ENCODE peak calls at places on chromosome 5, in five cellular contexts. Y is body of pancreas, Q is heart left ventricle, S is suprapubic skin, E is stomach. N is an unnamed sample.

GRCh38 chr5:5330723-5331530 is 91.5 kb upstream of the ICE1 start:
- DNase-seq in E (no peak), Q (no peak), S (no peak), Y (no peak), N (no peak)

GRCh38 chr5:135265497-135266300 is 133.3 kb downstream of the MACROH2A1 start:
- DNase-seq in Q (no peak), S (no peak), Y (no peak), E (no peak), N (no peak)

GRCh38 chr5:152560508-152561137 is 155.5 kb upstream of the NMUR2 start:
- DNase-seq in Q (peak), S (no peak), E (peak), Y (peak), N (peak)

GRCh38 chr5:149046196-149046829 is 16.5 kb downstream of the SH3TC2 start:
- DNase-seq in Y (no peak), S (no peak), Q (no peak), E (no peak), N (no peak)

GRCh38 chr5:29005386-29005785 is 1967.0 kb upstream of the CDH9 start:
- DNase-seq in S (no peak), Y (no peak), E (no peak), Q (no peak), N (no peak)

GRCh38 chr5:67211926-67212325 is 15.3 kb upstream of the CD180 start:
- DNase-seq in S (no peak), Y (no peak), E (no peak), Q (no peak), N (no peak)

GRCh38 chr5:64166201-64166959 is 737 bp downstream of the RNF180 start:
- DNase-seq in E (no peak), Y (no peak), Q (no peak), S (no peak), N (peak)

GRCh38 chr5:180807654-180808414 is 5.2 kb upstream of the MGAT1 start:
- DNase-seq in E (no peak), Q (no peak), Y (no peak), S (peak), N (peak)

GRCh38 chr5:76363385-76364261 is 39.5 kb upstream of the IQGAP2 start:
- DNase-seq in S (no peak), E (peak), Q (no peak), Y (peak), N (peak)

GRCh38 chr5:133032852-133033742 is 6.7 kb upstream of the ZCCHC10 start:
- DNase-seq in Q (no peak), Y (no peak), E (no peak), S (no peak), N (peak)

GRCh38 chr5:146510528-146510927 is 5.5 kb downstream of the GPR151 start:
- DNase-seq in S (no peak), Y (no peak), E (no peak), Q (no peak), N (no peak)

GRCh38 chr5:26388946-26389345 is 649.4 kb downstream of the CDH9 start:
- DNase-seq in E (no peak), Q (no peak), S (no peak), Y (no peak), N (no peak)

GRCh38 chr5:44774279-44774880 is 34.4 kb upstream of the MRPS30 start:
- DNase-seq in E (no peak), Y (peak), S (no peak), Q (no peak), N (no peak)

GRCh38 chr5:157575096-157575872 is at the start of gene ADAM19:
- DNase-seq in S (no peak), E (no peak), Q (peak), Y (peak), N (peak)

GRCh38 chr5:71737931-71738539 is 19.0 kb downstream of the CARTPT start:
- DNase-seq in Y (no peak), S (no peak), E (no peak), Q (no peak), N (no peak)

GRCh38 chr5:154368041-154368800 is 77.6 kb upstream of the SAP30L start:
- DNase-seq in Y (peak), E (no peak), S (no peak), Q (no peak), N (no peak)

GRCh38 chr5:174618589-174618988 is 105.8 kb upstream of the MSX2 start:
- DNase-seq in E (no peak), S (no peak), Q (no peak), Y (no peak), N (no peak)

GRCh38 chr5:128085413-128085812 is 1.8 kb downstream of the SLC12A2 start:
- DNase-seq in Y (no peak), E (no peak), Q (no peak), S (no peak), N (no peak)

GRCh38 chr5:117266237-117266725 is 691.7 kb upstream of the SEMA6A start:
- DNase-seq in Q (no peak), Y (no peak), E (no peak), S (no peak), N (no peak)

GRCh38 chr5:145838276-145838675 is 3.1 kb upstream of the PRELID2 start:
- DNase-seq in E (peak), Q (no peak), S (no peak), Y (peak), N (no peak)

GRCh38 chr5:150904479-150905311 is at the start of gene ZNF300:
- DNase-seq in S (peak), Y (peak), E (peak), Q (peak), N (peak)
- TF ChIP-seq POLR2A in S (no peak), Y (peak), E (no peak), Q (no peak), N (no peak)

GRCh38 chr5:53032188-53032587 is 43.0 kb downstream of the ITGA2 start:
- DNase-seq in Q (no peak), S (no peak), E (no peak), Y (no peak), N (no peak)

GRCh38 chr5:53034832-53035231 is 45.7 kb downstream of the ITGA2 start:
- DNase-seq in Q (no peak), S (no peak), Y (no peak), E (no peak), N (no peak)

GRCh38 chr5:53038196-53038847 is 49.2 kb downstream of the ITGA2 start:
- DNase-seq in E (no peak), Y (no peak), S (no peak), Q (no peak), N (no peak)

GRCh38 chr5:53037141-53037859 is 48.1 kb downstream of the ITGA2 start:
- DNase-seq in S (no peak), Y (no peak), Q (no peak), E (no peak), N (no peak)

GRCh38 chr5:53035868-53036381 is 46.8 kb downstream of the ITGA2 start:
- DNase-seq in Y (no peak), E (no peak), Q (no peak), S (no peak), N (no peak)
- TF ChIP-seq CTCF in Y (no peak), E (no peak), Q (no peak), S (no peak), N (no peak)

GRCh38 chr5:170270670-170271069 is 26.9 kb downstream of the LCP2 start:
- DNase-seq in E (no peak), Q (no peak), S (no peak), Y (no peak), N (no peak)
- TF ChIP-seq POLR2A in E (no peak), Q (no peak), S (no peak), Y (no peak), N (no peak)

GRCh38 chr5:170226138-170226435 is 6.7 kb upstream of the C5orf58 start:
- DNase-seq in S (no peak), Y (no peak), E (no peak), Q (no peak), N (no peak)
- TF ChIP-seq CTCF in S (no peak), Y (no peak), E (no peak), Q (no peak), N (no peak)

DNA sequence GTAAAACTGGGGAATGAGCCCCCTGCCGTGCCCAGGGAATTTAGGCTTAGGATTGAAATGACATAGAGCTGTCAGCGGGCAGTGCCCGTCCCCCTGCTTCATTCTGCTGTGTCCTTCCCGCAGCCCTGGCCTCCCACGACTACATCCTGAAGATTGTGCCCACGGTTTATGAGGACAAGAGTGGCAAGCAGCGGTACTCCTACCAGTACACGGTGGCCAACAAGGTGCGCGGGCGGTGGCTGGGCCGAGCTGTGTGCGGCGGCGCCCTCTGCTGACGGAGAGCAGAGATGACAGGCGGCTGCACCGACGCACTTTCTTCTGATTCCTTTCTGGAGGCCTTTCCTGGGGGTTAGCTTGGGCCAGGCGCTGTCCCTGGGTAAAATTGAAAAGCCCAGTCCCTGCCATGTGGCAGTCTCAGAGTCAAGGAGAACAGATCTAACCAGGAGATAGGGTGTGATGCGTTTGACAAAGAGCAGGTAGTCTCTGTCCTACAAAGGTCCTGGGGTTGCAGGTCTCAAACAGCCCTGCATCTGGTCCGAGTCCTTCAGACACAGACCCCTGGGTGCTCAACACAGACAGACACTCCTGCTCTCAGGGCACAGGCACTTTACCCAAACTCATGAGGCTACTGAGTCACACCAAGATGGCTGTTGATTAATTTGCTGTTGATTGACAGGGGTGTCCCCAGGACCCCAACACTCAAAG is 26.8 kb upstream of the RPL26L1 start:
- DNase-seq in E (peak), S (peak), Q (peak), Y (peak), N (peak)
- TF ChIP-seq POLR2A in E (no peak), S (no peak), Q (no peak), Y (no peak), N (no peak)

DNA sequence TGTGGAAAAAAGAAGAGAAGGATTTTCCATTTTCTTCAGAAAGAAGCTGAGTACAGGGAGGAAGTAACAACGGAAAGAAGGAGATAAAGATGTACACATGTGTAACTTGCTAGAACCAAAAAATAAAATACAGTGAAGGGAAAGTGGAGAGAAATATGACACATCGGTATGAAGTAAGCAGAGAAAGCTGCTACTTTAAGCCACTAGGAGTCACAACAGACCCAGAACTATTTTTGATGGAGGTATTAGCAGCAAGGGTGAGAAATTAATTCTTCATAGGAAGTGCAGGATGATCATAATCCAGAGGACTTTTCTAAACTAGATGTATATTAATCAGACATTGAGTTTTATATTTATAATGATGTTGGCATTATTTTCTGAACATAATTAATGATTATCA is 88.5 kb downstream of the FAM174A start:
- DNase-seq in E (no peak), Y (no peak), Q (no peak), S (no peak), N (no peak)
- TF ChIP-seq CTCF in E (no peak), Y (peak), Q (peak), S (peak), N (no peak)

GRCh38 chr5:160152287-160152686 is 33.0 kb upstream of the PWWP2A start:
- DNase-seq in Y (no peak), S (no peak), E (no peak), Q (no peak), N (no peak)

GRCh38 chr5:160150381-160150780 is 31.1 kb upstream of the PWWP2A start:
- DNase-seq in Q (no peak), Y (no peak), S (no peak), E (no peak), N (no peak)

GRCh38 chr5:160155017-160155725 is 35.9 kb upstream of the PWWP2A start:
- DNase-seq in E (no peak), S (no peak), Y (no peak), Q (no peak), N (no peak)

GRCh38 chr5:160158087-160158486 is 38.8 kb upstream of the PWWP2A start:
- DNase-seq in Y (no peak), S (no peak), E (no peak), Q (no peak), N (no peak)

GRCh38 chr5:160152901-160153300 is 33.7 kb upstream of the PWWP2A start:
- DNase-seq in Y (no peak), Q (no peak), S (no peak), E (no peak), N (no peak)
- TF ChIP-seq POLR2A in Y (no peak), Q (no peak), S (no peak), E (no peak), N (no peak)

N was measured in lower leg skin.